ENCODE peak calls at places on chromosomes 7 and 10, in seven cellular contexts. K, O, A, I, C, U and N are unnamed samples.

GRCh38 chr10:71771821-71772617 is 1.3 kb downstream of the VSIR start:
- DNase-seq in K (peak; percentile 93), O (peak; percentile 54), A (peak; percentile 66), I (no peak), C (no peak), U (peak; percentile 57), N (peak; percentile 71)

GRCh38 chr10:3132036-3133025 is 40.3 kb downstream of the PITRM1 start:
- DNase-seq in K (no peak), O (no peak), A (no peak), I (no peak), C (no peak), U (no peak), N (no peak)

GRCh38 chr7:106858618-106859532 is 6.2 kb upstream of the PIK3CG start:
- DNase-seq in K (peak; percentile 26), O (peak; percentile 38), A (no peak), I (peak; percentile 72), C (peak; percentile 59), U (peak; percentile 42), N (peak; percentile 54)

GRCh38 chr7:142711196-142711595 is 38.1 kb upstream of the PRSS1 start:
- DNase-seq in K (no peak), O (no peak), A (no peak), I (no peak), C (no peak), U (no peak), N (no peak)

GRCh38 chr7:129231666-129232065 is 6.8 kb downstream of the AHCYL2 start:
- DNase-seq in K (no peak), O (no peak), A (no peak), I (no peak), C (no peak), U (no peak), N (no peak)

GRCh38 chr10:124732931-124733536 is 11.1 kb downstream of the FAM53B start:
- DNase-seq in K (peak; percentile 87), O (no peak), A (peak; percentile 43), I (peak; percentile 84), C (no peak), U (no peak), N (peak; percentile 44)

GRCh38 chr10:119281581-119282071 is 74.3 kb downstream of the GRK5 start:
- DNase-seq in K (peak; percentile 91), O (peak; percentile 72), A (no peak), I (peak; percentile 73), C (peak; percentile 90), U (no peak), N (peak; percentile 49)

GRCh38 chr7:69630292-69630691 is 32.0 kb downstream of the AUTS2 start:
- DNase-seq in K (peak; percentile 52), O (no peak), A (peak; percentile 16), I (no peak), C (no peak), U (peak; percentile 25), N (no peak)

GRCh38 chr7:151016505-151016904 is 7.8 kb downstream of the ATG9B start:
- DNase-seq in K (no peak), O (no peak), A (no peak), I (no peak), C (no peak), U (no peak), N (no peak)

GRCh38 chr7:151017953-151018420 is 6.3 kb downstream of the ATG9B start:
- DNase-seq in K (peak; percentile 43), O (peak; percentile 70), A (peak; percentile 25), I (peak; percentile 87), C (peak; percentile 61), U (peak; percentile 55), N (peak; percentile 84)

GRCh38 chr7:151015967-151016366 is 8.3 kb downstream of the ATG9B start:
- DNase-seq in K (no peak), O (no peak), A (no peak), I (no peak), C (no peak), U (no peak), N (no peak)

GRCh38 chr7:151017370-151017952 is 6.8 kb downstream of the ATG9B start:
- DNase-seq in K (no peak), O (no peak), A (no peak), I (no peak), C (peak; percentile 46), U (no peak), N (no peak)

GRCh38 chr7:151016942-151017341 is 7.4 kb downstream of the ATG9B start:
- DNase-seq in K (no peak), O (no peak), A (no peak), I (no peak), C (no peak), U (no peak), N (no peak)
- H3K4me1 ChIP-seq in K (peaks cover 4% of the 10 kb centered on the region), O (peaks cover 45% of the 10 kb centered on the region), A (peaks cover 8% of the 10 kb centered on the region), I (peaks cover 17% of the 10 kb centered on the region), C (peaks cover 3% of the 10 kb centered on the region), U (peaks cover 14% of the 10 kb centered on the region), N (peaks cover 21% of the 10 kb centered on the region)

GRCh38 chr7:10793995-10794780 is 179.5 kb upstream of the PHF14 start:
- DNase-seq in K (no peak), O (no peak), A (no peak), I (no peak), C (no peak), U (no peak), N (no peak)
- H3K9me3 ChIP-seq in K (no peaks in the 10 kb centered on the region), O (no peaks in the 10 kb centered on the region), A (peaks cover 7% of the 10 kb centered on the region), I (no peaks in the 10 kb centered on the region), C (no peaks in the 10 kb centered on the region), U (no peaks in the 10 kb centered on the region), N (no peaks in the 10 kb centered on the region)

DNA sequence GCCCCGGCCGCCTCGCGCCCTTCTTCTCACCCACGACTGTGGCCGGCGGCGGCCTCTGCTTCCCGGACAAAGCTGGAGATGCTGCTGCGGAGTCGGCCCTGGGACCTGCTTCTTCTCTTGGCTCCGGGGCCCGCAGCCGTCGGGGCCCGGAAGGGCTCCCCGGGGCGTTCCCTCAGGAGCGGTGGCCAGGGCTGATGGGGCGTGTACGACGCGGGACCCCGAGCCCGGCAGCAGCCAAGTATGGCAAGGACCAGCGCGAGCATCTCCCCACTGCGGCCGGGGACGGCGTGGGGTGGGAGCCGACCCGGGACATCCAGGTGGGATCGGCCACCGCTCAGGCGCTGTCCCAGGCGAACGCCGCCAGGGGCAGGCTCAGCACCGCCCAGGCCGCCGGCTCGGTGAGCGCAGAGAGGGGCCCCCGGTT is 27.6 kb upstream of the BMS1 start:
- DNase-seq in K (no peak), O (no peak), A (no peak), I (no peak), C (no peak), U (no peak), N (no peak)
- TF ChIP-seq CTCF in K (no peak), O (no peak), A (no peak), I (peak; percentile 15), C (no peak), U (no peak), N (no peak)

DNA sequence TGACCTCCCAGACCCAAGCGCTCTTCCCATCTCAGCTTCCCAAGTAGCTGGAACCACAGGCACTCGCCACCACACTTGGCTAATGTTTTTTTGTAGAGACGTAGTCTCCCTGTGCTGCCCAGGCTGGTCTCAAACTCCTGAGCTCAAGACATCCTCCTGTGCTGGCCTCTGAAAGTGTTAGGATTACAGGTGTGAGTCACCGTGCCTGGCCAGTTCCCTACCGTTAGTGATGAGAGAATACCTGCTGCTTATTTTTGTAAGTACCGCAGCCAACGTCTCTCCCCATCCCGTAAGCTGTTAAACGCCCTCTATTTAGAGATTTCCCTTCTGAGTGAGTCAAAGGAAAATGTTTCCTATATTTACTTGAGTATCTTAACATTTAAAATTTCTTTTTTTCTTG is 38.5 kb upstream of the PDLIM1 start:
- DNase-seq in K (no peak), O (no peak), A (peak; percentile 24), I (no peak), C (peak; percentile 7), U (no peak), N (no peak)
- H3K4me1 ChIP-seq in K (no peaks in the 10 kb centered on the region), O (peaks cover 80% of the 10 kb centered on the region), A (peaks cover 48% of the 10 kb centered on the region), I (peaks cover 5% of the 10 kb centered on the region), C (peaks cover 26% of the 10 kb centered on the region), U (peaks cover 34% of the 10 kb centered on the region), N (no peaks in the 10 kb centered on the region)

GRCh38 chr7:157500171-157500960 is 163.6 kb downstream of the DNAJB6 start:
- DNase-seq in K (no peak), O (peak; percentile 22), A (no peak), I (peak; percentile 57), C (peak; percentile 38), U (no peak), N (no peak)
- H3K9me3 ChIP-seq in K (no peaks in the 10 kb centered on the region), O (peaks cover 2% of the 10 kb centered on the region), A (peaks cover 38% of the 10 kb centered on the region), I (no peaks in the 10 kb centered on the region), C (no peaks in the 10 kb centered on the region), U (peaks cover 6% of the 10 kb centered on the region), N (no peaks in the 10 kb centered on the region)